ENCODE peak calls at places on chromosomes 1 and 21, in ten cellular contexts. T is psoas muscle; S is esophagus squamous epithelium; Z is stimulated activated CD8-positive, alpha-beta memory T cell treated with anti-CD3 and anti-CD28 coated beads, Interleukin-4, amount 100 ng/mL, for 1 hour; H is progenitor cell of endocrine pancreas; N is heart right ventricle; A is fibroblast of mammary gland; I is fibroblast of lung; Y is aorta; E is Ammon's horn. K is an unnamed sample.

GRCh38 chr1:55480396-55480795 is 265.2 kb upstream of the USP24 start:
- DNase-seq in T (no peak), S (no peak), Z (no peak), H (no peak), N (no peak), A (no peak), I (no peak), Y (no peak), E (no peak), K (no peak)

GRCh38 chr1:235648407-235648907 is 1.1 kb downstream of the GNG4 start:
- DNase-seq in T (peak), S (no peak), Z (no peak), H (no peak), N (no peak), A (no peak), I (no peak), Y (no peak), E (no peak), K (no peak)

GRCh38 chr1:202007703-202008489 is 2.5 kb upstream of the ELF3 start:
- DNase-seq in T (no peak), S (no peak), Z (no peak), H (peak), N (no peak), A (no peak), I (no peak), Y (no peak), E (no peak), K (no peak)

GRCh38 chr1:205214756-205215155 is 3.3 kb upstream of the DSTYK start:
- DNase-seq in T (no peak), S (no peak), Z (no peak), H (no peak), N (no peak), A (no peak), I (no peak), Y (no peak), E (no peak), K (no peak)

GRCh38 chr1:25068829-25069228 is 138.8 kb upstream of the RUNX3 start:
- DNase-seq in T (no peak), S (no peak), Z (no peak), H (no peak), N (no peak), A (no peak), I (no peak), Y (peak), E (no peak), K (no peak)

GRCh38 chr1:23343246-23344110 is 606 bp downstream of the HNRNPR start:
- DNase-seq in T (no peak), S (no peak), Z (no peak), H (no peak), N (peak), A (peak), I (peak), Y (no peak), E (peak), K (no peak)

GRCh38 chr1:24418898-24419628 is 3.5 kb downstream of the NIPAL3 start:
- DNase-seq in T (no peak), S (no peak), Z (no peak), H (no peak), N (no peak), A (peak), I (peak), Y (no peak), E (peak), K (no peak)

GRCh38 chr1:211285196-211285595 is 26.0 kb downstream of the RCOR3 start:
- DNase-seq in T (no peak), S (no peak), Z (no peak), H (no peak), N (no peak), A (peak), I (peak), Y (no peak), E (no peak), K (no peak)

GRCh38 chr1:108057536-108057935 is 92.6 kb upstream of the VAV3 start:
- DNase-seq in T (peak), S (no peak), Z (no peak), H (no peak), N (peak), A (peak), I (no peak), Y (no peak), E (no peak), K (no peak)

GRCh38 chr21:36087362-36088138 is 17.7 kb downstream of the CBR1 start:
- DNase-seq in T (no peak), S (no peak), Z (no peak), H (no peak), N (no peak), A (no peak), I (peak), Y (no peak), E (peak), K (no peak)

GRCh38 chr1:112833806-112834205 is 118.7 kb upstream of the PPM1J start:
- DNase-seq in T (no peak), S (no peak), Z (no peak), H (no peak), N (no peak), A (no peak), I (peak), Y (no peak), E (no peak), K (no peak)

GRCh38 chr1:206435450-206435849 is 34.8 kb upstream of the IKBKE start:
- DNase-seq in T (no peak), S (no peak), Z (no peak), H (no peak), N (no peak), A (peak), I (peak), Y (no peak), E (no peak), K (no peak)

GRCh38 chr1:206911064-206911663 is 10.6 kb downstream of the FCMR start:
- DNase-seq in T (no peak), S (no peak), Z (no peak), H (no peak), N (no peak), A (peak), I (peak), Y (no peak), E (peak), K (no peak)

GRCh38 chr1:162206749-162207635 is 137.5 kb downstream of the NOS1AP start:
- DNase-seq in T (no peak), S (no peak), Z (no peak), H (no peak), N (peak), A (peak), I (no peak), Y (no peak), E (no peak), K (no peak)

GRCh38 chr1:2354511-2355407 is 36.6 kb downstream of the MORN1 start:
- DNase-seq in T (no peak), S (no peak), Z (no peak), H (no peak), N (no peak), A (no peak), I (no peak), Y (peak), E (no peak), K (no peak)

GRCh38 chr1:162397943-162398560 is 13.9 kb downstream of the SH2D1B start:
- DNase-seq in T (no peak), S (no peak), Z (no peak), H (no peak), N (no peak), A (no peak), I (no peak), Y (no peak), E (no peak), K (no peak)

GRCh38 chr1:36446261-36446660 is 4.0 kb downstream of the OSCP1 start:
- DNase-seq in T (no peak), S (no peak), Z (no peak), H (no peak), N (no peak), A (no peak), I (no peak), Y (no peak), E (peak), K (no peak)

GRCh38 chr1:10968411-10968826 is 44.0 kb upstream of the TARDBP start:
- DNase-seq in T (no peak), S (no peak), Z (no peak), H (no peak), N (no peak), A (no peak), I (peak), Y (no peak), E (no peak), K (no peak)

K was measured in SIG-M5.